ENCODE peak calls at places on chromosomes 7 and 10, in seven cellular contexts. One of them, this sample, is unnamed.

GRCh38 chr10:133229265-133230022 is 573 bp upstream of the UTF1 start:
- DNase-seq in neuronal stem cell: no peak
- DNase-seq in mesendoderm: no peak
- DNase-seq in IMR-90: no peak
- DNase-seq in mesenchymal stem cell: no peak
- DNase-seq in H9: peak
- DNase-seq in H1: no peak
- DNase-seq in this sample: no peak

GRCh38 chr7:67251986-67252558 is 255.4 kb downstream of the TYW1 start:
- DNase-seq in mesendoderm: peak
- DNase-seq in H1: no peak
- DNase-seq in H9: no peak
- DNase-seq in neuronal stem cell: no peak
- DNase-seq in IMR-90: no peak
- DNase-seq in mesenchymal stem cell: no peak
- DNase-seq in this sample: no peak

GRCh38 chr7:46391215-46391614 is 470.1 kb upstream of the IGFBP3 start:
- DNase-seq in neuronal stem cell: no peak
- DNase-seq in H1: no peak
- DNase-seq in IMR-90: peak
- DNase-seq in mesenchymal stem cell: peak
- DNase-seq in mesendoderm: peak
- DNase-seq in H9: no peak
- DNase-seq in this sample: peak

GRCh38 chr7:99562832-99563231 is 4.4 kb downstream of the ZNF655 start:
- DNase-seq in neuronal stem cell: no peak
- DNase-seq in mesendoderm: peak
- DNase-seq in H9: no peak
- DNase-seq in IMR-90: peak
- DNase-seq in mesenchymal stem cell: peak
- DNase-seq in H1: no peak
- DNase-seq in this sample: peak

GRCh38 chr10:110898391-110898790 is 20.6 kb downstream of the BBIP1 start:
- DNase-seq in IMR-90: peak
- DNase-seq in mesenchymal stem cell: no peak
- DNase-seq in mesendoderm: no peak
- DNase-seq in H1: no peak
- DNase-seq in neuronal stem cell: no peak
- DNase-seq in H9: no peak
- DNase-seq in this sample: no peak

GRCh38 chr10:13158401-13158800 is 3.0 kb upstream of the MCM10 start:
- DNase-seq in H9: no peak
- DNase-seq in neuronal stem cell: no peak
- DNase-seq in mesendoderm: no peak
- DNase-seq in H1: no peak
- DNase-seq in IMR-90: no peak
- DNase-seq in mesenchymal stem cell: no peak
- DNase-seq in this sample: peak

GRCh38 chr10:120607016-120607709 is 150.1 kb downstream of the PLPP4 start:
- DNase-seq in H9: no peak
- DNase-seq in neuronal stem cell: no peak
- DNase-seq in mesendoderm: no peak
- DNase-seq in mesenchymal stem cell: peak
- DNase-seq in IMR-90: peak
- DNase-seq in H1: no peak
- DNase-seq in this sample: no peak

GRCh38 chr7:10707519-10707918 is 266.2 kb upstream of the PHF14 start:
- DNase-seq in mesendoderm: no peak
- DNase-seq in H1: no peak
- DNase-seq in IMR-90: no peak
- DNase-seq in neuronal stem cell: no peak
- DNase-seq in mesenchymal stem cell: no peak
- DNase-seq in H9: no peak
- DNase-seq in this sample: no peak

GRCh38 chr7:159108491-159108890 is 36.2 kb downstream of the VIPR2 start:
- DNase-seq in H9: no peak
- DNase-seq in IMR-90: no peak
- DNase-seq in H1: no peak
- DNase-seq in mesendoderm: no peak
- DNase-seq in neuronal stem cell: no peak
- DNase-seq in mesenchymal stem cell: no peak
- DNase-seq in this sample: no peak

GRCh38 chr10:125344573-125345121 is 184.3 kb upstream of the CTBP2 start:
- DNase-seq in H9: no peak
- DNase-seq in neuronal stem cell: no peak
- DNase-seq in mesenchymal stem cell: no peak
- DNase-seq in H1: no peak
- DNase-seq in IMR-90: no peak
- DNase-seq in mesendoderm: no peak
- DNase-seq in this sample: no peak

GRCh38 chr7:150363872-150364271 is 4.8 kb upstream of the REPIN1 start:
- DNase-seq in IMR-90: no peak
- DNase-seq in mesendoderm: no peak
- DNase-seq in H1: no peak
- DNase-seq in H9: no peak
- DNase-seq in neuronal stem cell: no peak
- DNase-seq in mesenchymal stem cell: no peak
- DNase-seq in this sample: peak

GRCh38 chr10:113560071-113560470 is 7.2 kb downstream of the HABP2 start:
- DNase-seq in neuronal stem cell: no peak
- DNase-seq in H1: no peak
- DNase-seq in H9: no peak
- DNase-seq in mesendoderm: no peak
- DNase-seq in IMR-90: no peak
- DNase-seq in mesenchymal stem cell: no peak
- DNase-seq in this sample: peak

GRCh38 chr7:119344466-119344865 is 928.5 kb upstream of the KCND2 start:
- DNase-seq in H1: no peak
- DNase-seq in neuronal stem cell: no peak
- DNase-seq in IMR-90: no peak
- DNase-seq in H9: no peak
- DNase-seq in mesenchymal stem cell: no peak
- DNase-seq in mesendoderm: no peak
- DNase-seq in this sample: no peak

GRCh38 chr10:95533590-95533989 is 27.6 kb downstream of the SORBS1 start:
- DNase-seq in H1: no peak
- DNase-seq in mesendoderm: peak
- DNase-seq in H9: no peak
- DNase-seq in neuronal stem cell: no peak
- DNase-seq in mesenchymal stem cell: no peak
- DNase-seq in IMR-90: no peak
- DNase-seq in this sample: no peak

GRCh38 chr7:116912269-116912909 is 40.9 kb upstream of the ST7 start:
- DNase-seq in mesenchymal stem cell: no peak
- DNase-seq in mesendoderm: no peak
- DNase-seq in H9: no peak
- DNase-seq in neuronal stem cell: no peak
- DNase-seq in IMR-90: peak
- DNase-seq in H1: no peak
- DNase-seq in this sample: no peak

GRCh38 chr7:116910367-116910766 is 42.9 kb upstream of the ST7 start:
- DNase-seq in mesendoderm: no peak
- DNase-seq in IMR-90: no peak
- DNase-seq in neuronal stem cell: no peak
- DNase-seq in H1: no peak
- DNase-seq in H9: no peak
- DNase-seq in mesenchymal stem cell: no peak
- DNase-seq in this sample: no peak

GRCh38 chr7:116906391-116906790 is 44.0 kb downstream of the CAPZA2 start:
- DNase-seq in mesendoderm: no peak
- DNase-seq in H9: no peak
- DNase-seq in IMR-90: no peak
- DNase-seq in H1: no peak
- DNase-seq in mesenchymal stem cell: no peak
- DNase-seq in neuronal stem cell: no peak
- DNase-seq in this sample: no peak

DNA sequence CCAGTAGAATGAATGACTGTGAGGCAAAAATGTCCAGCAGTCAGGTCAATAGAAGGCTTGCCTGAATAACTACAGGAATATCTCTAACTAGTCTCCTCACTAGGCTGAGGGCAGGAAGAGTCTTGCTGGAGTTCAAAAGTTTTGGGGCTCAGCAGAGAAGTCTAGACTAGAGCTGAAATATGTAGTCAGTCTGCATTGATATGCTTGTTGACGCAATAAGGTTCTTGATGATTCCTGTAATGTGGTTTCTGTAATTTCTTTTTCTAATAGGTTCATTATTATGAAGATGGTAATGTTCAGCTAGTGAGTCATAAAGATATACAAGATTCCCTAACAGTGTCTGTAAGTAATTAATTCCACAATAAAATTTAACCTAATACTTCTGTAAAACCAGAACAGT is 41.5 kb upstream of the ST7 start:
- DNase-seq in H1: no peak
- DNase-seq in IMR-90: no peak
- DNase-seq in mesendoderm: no peak
- DNase-seq in H9: no peak
- DNase-seq in neuronal stem cell: no peak
- DNase-seq in mesenchymal stem cell: peak
- DNase-seq in this sample: no peak
- H3K4ac ChIP-seq in H1: no peak
- H3K4ac ChIP-seq in IMR-90: no peak
- H3K4ac ChIP-seq in mesendoderm: no peak
- H3K4ac ChIP-seq in H9: no peak
- H3K4ac ChIP-seq in neuronal stem cell: no peak
- H3K4ac ChIP-seq in mesenchymal stem cell: no peak
- H3K4ac ChIP-seq in this sample: no peak

DNA sequence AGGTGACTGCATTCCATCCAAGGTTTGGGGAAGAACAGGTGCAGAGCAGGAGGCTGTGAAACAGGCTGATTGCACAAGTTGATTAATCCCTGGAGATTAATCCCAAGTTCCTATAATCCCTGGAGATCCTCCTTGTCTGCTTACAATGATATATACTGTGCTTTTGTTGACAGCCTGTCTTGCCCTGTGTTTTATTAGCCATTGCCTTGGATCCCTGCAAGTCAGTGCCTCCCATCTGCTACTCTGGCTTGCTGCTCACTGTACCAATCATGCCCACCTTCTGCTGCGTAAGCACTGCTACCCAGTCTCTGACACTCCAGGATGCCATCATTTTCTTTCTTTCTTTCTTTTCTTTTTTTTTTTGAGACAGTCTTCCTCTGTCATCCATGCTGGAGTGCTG is 65.4 kb downstream of the ANKRD61 start:
- DNase-seq in H9: no peak
- DNase-seq in IMR-90: no peak
- DNase-seq in H1: no peak
- DNase-seq in neuronal stem cell: no peak
- DNase-seq in mesenchymal stem cell: no peak
- DNase-seq in mesendoderm: no peak
- DNase-seq in this sample: no peak
- H2AK5ac ChIP-seq in H9: no peak
- H2AK5ac ChIP-seq in IMR-90: no peak
- H2AK5ac ChIP-seq in H1: no peak
- H2AK5ac ChIP-seq in neuronal stem cell: no peak
- H2AK5ac ChIP-seq in mesenchymal stem cell: no peak
- H2AK5ac ChIP-seq in mesendoderm: no peak
- H2AK5ac ChIP-seq in this sample: no peak

DNA sequence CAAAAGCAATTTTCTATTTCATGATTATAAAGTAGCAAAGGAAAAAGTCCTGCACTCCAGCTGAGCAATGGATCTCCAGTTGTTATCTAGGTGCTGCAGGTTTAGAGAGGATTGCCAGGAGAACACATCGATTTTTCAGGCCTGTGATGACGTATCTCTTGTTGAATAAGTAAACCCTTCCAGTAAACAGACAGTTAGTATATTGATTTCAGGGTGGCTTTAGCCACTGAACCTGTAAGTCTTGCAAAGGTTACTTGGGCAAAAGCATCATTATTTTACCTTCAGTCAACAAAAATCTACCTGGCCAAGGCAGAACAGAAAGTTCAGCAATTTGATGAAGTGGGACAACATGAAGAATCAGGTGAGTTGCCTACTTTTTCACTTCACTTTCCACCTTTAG is 12.3 kb downstream of the EGFR start:
- DNase-seq in IMR-90: no peak
- DNase-seq in mesendoderm: no peak
- DNase-seq in H1: no peak
- DNase-seq in mesenchymal stem cell: no peak
- DNase-seq in neuronal stem cell: no peak
- DNase-seq in H9: no peak
- DNase-seq in this sample: no peak
- H3K4ac ChIP-seq in IMR-90: peak
- H3K4ac ChIP-seq in mesendoderm: no peak
- H3K4ac ChIP-seq in H1: no peak
- H3K4ac ChIP-seq in mesenchymal stem cell: no peak
- H3K4ac ChIP-seq in neuronal stem cell: no peak
- H3K4ac ChIP-seq in H9: no peak
- H3K4ac ChIP-seq in this sample: no peak

DNA sequence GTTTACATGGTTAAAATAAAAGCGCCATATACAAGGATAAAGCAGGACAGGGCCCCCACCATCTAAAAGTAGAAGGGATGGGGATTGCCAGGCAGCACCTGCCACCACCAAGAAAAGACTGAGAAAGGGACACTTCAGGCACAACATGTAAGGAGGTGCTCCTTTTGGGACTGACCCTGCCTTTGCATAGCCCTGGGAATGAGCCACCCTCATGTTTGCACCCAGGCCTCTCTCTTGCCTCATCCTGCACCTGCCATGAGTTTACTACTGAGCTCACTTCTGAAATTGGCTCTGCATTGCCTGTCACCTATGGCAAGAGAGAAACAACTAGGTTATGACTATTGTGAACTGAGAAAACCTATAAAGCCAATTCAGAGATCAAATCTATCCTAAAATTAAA is 489.7 kb downstream of the KCNMA1 start:
- DNase-seq in H9: no peak
- DNase-seq in IMR-90: no peak
- DNase-seq in neuronal stem cell: no peak
- DNase-seq in mesenchymal stem cell: no peak
- DNase-seq in H1: no peak
- DNase-seq in mesendoderm: no peak
- DNase-seq in this sample: no peak
- H2AK5ac ChIP-seq in H9: no peak
- H2AK5ac ChIP-seq in IMR-90: no peak
- H2AK5ac ChIP-seq in neuronal stem cell: no peak
- H2AK5ac ChIP-seq in mesenchymal stem cell: no peak
- H2AK5ac ChIP-seq in H1: no peak
- H2AK5ac ChIP-seq in mesendoderm: no peak
- H2AK5ac ChIP-seq in this sample: no peak

DNA sequence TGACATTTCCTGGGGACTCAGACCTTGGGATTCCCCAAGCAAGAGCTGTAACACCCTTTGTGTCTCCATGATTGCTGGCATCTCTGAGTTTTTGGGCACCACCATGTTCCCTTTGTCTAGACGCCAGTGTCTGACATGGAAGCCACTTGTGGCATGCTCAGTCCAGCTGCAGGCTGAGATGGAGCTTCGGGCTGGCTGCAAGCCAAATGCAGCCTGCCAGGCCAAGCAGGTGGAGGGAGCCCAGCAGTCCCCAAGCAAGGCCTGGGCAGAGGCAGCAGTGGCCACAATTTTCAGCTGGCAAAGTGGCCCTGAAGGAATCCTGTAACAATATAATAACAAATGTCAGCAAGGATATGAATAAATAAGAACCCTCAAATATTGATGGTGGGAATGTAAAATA is 86.2 kb upstream of the ABCB5 start:
- DNase-seq in H9: no peak
- DNase-seq in H1: no peak
- DNase-seq in IMR-90: no peak
- DNase-seq in mesenchymal stem cell: no peak
- DNase-seq in mesendoderm: no peak
- DNase-seq in neuronal stem cell: no peak
- DNase-seq in this sample: no peak
- H3K4ac ChIP-seq in H9: no peak
- H3K4ac ChIP-seq in H1: no peak
- H3K4ac ChIP-seq in IMR-90: no peak
- H3K4ac ChIP-seq in mesenchymal stem cell: no peak
- H3K4ac ChIP-seq in mesendoderm: no peak
- H3K4ac ChIP-seq in neuronal stem cell: no peak
- H3K4ac ChIP-seq in this sample: no peak

GRCh38 chr7:88432321-88432720 is 125.6 kb upstream of the STEAP4 start:
- DNase-seq in mesenchymal stem cell: no peak
- DNase-seq in H1: no peak
- DNase-seq in H9: no peak
- DNase-seq in neuronal stem cell: no peak
- DNase-seq in IMR-90: no peak
- DNase-seq in mesendoderm: no peak
- DNase-seq in this sample: no peak
- H2AK5ac ChIP-seq in mesenchymal stem cell: no peak
- H2AK5ac ChIP-seq in H1: no peak
- H2AK5ac ChIP-seq in H9: no peak
- H2AK5ac ChIP-seq in neuronal stem cell: no peak
- H2AK5ac ChIP-seq in IMR-90: no peak
- H2AK5ac ChIP-seq in mesendoderm: no peak
- H2AK5ac ChIP-seq in this sample: no peak